ENCODE peak calls at places on chromosomes 7 and 10, in ten cellular contexts. H, F, N, O, A, I, M, C, U and J are unnamed samples.

GRCh38 chr7:137656227-137656849 is 190.4 kb downstream of the DGKI start:
- DNase-seq in H (peak; percentile 44), N (peak; percentile 41), I (peak; percentile 70), M (peak; percentile 91), C (peak; percentile 74), A (peak; percentile 89), F (peak; percentile 81), U (peak; percentile 79), O (peak; percentile 79), J (no peak)

GRCh38 chr7:3179456-3179855 is 121.6 kb upstream of the SDK1 start:
- DNase-seq in M (no peak), H (no peak), I (no peak), F (no peak), O (no peak), U (no peak), A (no peak), N (no peak), C (no peak), J (no peak)

GRCh38 chr10:97961979-97962378 is 68.4 kb downstream of the CRTAC1 start:
- DNase-seq in N (no peak), H (no peak), A (no peak), C (no peak), M (no peak), I (peak; percentile 65), U (no peak), F (peak; percentile 27), O (no peak), J (no peak)

GRCh38 chr10:51895209-51895608 is 195.8 kb upstream of the CSTF2T start:
- DNase-seq in F (no peak), O (peak; percentile 33), A (peak; percentile 69), M (no peak), N (peak; percentile 41), U (no peak), H (peak; percentile 81), C (no peak), I (peak; percentile 38), J (no peak)

GRCh38 chr7:43570688-43571365 is 12.1 kb upstream of the STK17A start:
- DNase-seq in I (no peak), N (no peak), C (no peak), H (peak; percentile 65), A (no peak), U (no peak), O (no peak), F (peak; percentile 54), M (no peak), J (no peak)

GRCh38 chr7:150716939-150717338 is 526 bp downstream of the GIMAP1 start:
- DNase-seq in I (no peak), M (no peak), N (no peak), U (no peak), A (no peak), C (no peak), O (no peak), F (no peak), H (no peak), J (no peak)

GRCh38 chr7:120180221-120180620 is 92.8 kb upstream of the KCND2 start:
- DNase-seq in I (no peak), U (no peak), A (no peak), M (no peak), C (no peak), H (no peak), F (no peak), N (no peak), O (no peak), J (no peak)

GRCh38 chr10:28991738-28992270 is 297.1 kb upstream of the LYZL1 start:
- DNase-seq in O (peak; percentile 32), N (no peak), F (peak; percentile 72), I (peak; percentile 59), A (no peak), M (peak; percentile 88), C (peak; percentile 48), U (peak; percentile 66), H (peak; percentile 31), J (no peak)

GRCh38 chr10:69640196-69640980 is 10.3 kb downstream of the FAM241B start:
- DNase-seq in F (no peak), U (no peak), M (peak; percentile 21), A (peak; percentile 29), I (no peak), O (no peak), N (no peak), H (peak; percentile 80), C (no peak), J (no peak)

GRCh38 chr10:121911421-121911697 is 16.5 kb downstream of the ATE1 start:
- DNase-seq in H (no peak), U (no peak), C (no peak), F (no peak), M (no peak), O (no peak), I (no peak), N (no peak), A (no peak), J (no peak)

GRCh38 chr10:8919291-8919690 is 864.8 kb downstream of the GATA3 start:
- DNase-seq in U (no peak), O (no peak), M (no peak), I (no peak), N (no peak), C (no peak), A (no peak), F (peak; percentile 3), H (peak; percentile 22), J (no peak)

GRCh38 chr7:132355048-132355447 is 221.2 kb downstream of the PLXNA4 start:
- DNase-seq in M (no peak), N (no peak), F (no peak), C (peak; percentile 46), H (no peak), A (no peak), U (no peak), I (no peak), O (no peak), J (no peak)

GRCh38 chr10:110365356-110366143 is 60.8 kb upstream of the SMNDC1 start:
- DNase-seq in I (no peak), H (no peak), N (no peak), M (no peak), F (no peak), A (no peak), C (no peak), U (no peak), O (no peak), J (no peak)

GRCh38 chr10:31081937-31082635 is 50.4 kb upstream of the ZNF438 start:
- DNase-seq in M (no peak), C (no peak), F (no peak), O (no peak), U (peak; percentile 73), N (no peak), I (no peak), H (no peak), A (no peak), J (no peak)

GRCh38 chr10:31087855-31088254 is 56.2 kb upstream of the ZNF438 start:
- DNase-seq in C (no peak), M (no peak), O (no peak), A (no peak), F (no peak), U (peak; percentile 53), H (no peak), I (no peak), N (no peak), J (no peak)

DNA sequence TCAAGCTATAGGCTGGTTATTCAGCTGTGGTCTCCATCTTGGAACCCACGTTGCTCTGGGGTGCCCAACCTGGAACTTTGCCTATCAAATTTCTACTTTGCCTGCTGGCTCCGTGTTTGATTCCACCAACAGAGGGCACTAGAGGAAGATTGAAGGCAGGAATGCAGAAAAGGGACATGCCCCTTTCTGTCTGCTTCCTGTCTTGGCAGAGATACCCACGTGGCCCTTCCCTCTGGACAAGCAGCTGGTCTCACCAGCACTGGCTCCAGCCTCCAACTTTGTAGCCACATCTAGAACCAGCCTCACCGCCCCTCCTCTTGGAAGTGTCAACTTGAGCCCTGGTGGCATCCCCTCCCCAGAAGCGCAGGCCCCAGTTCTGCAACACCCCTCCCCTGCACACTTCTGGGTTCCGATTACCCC is 52.1 kb upstream of the ZNF438 start:
- DNase-seq in O (peak; percentile 51), M (peak; percentile 86), I (peak; percentile 54), C (peak; percentile 47), H (peak; percentile 56), F (peak; percentile 74), N (no peak), A (no peak), U (peak; percentile 53), J (no peak)
- TF ChIP-seq CTCF in O (peak; percentile 31), M (peak; percentile 77), I (peak; percentile 14), C (peak; percentile 58), H (peak; percentile 67), F (peak; percentile 65), N (peak; percentile 38), A (peak; percentile 25), U (peak; percentile 56), J (no peak)

GRCh38 chr7:127348247-127348631 is 44.3 kb downstream of the ZNF800 start:
- DNase-seq in A (no peak), H (no peak), O (no peak), F (no peak), U (no peak), M (no peak), N (no peak), I (no peak), C (no peak), J (no peak)
- H3K4me3 ChIP-seq in A (peak overlapping the region; percentile 37), H (peak overlapping the region; percentile 44), O (peak overlapping the region; percentile 7), F (peak overlapping the region; percentile 37), U (peak overlapping the region; percentile 44), M (peak overlapping the region; percentile 58), N (peak overlapping the region; percentile 60), I (no peak overlapping the region), C (peak overlapping the region; percentile 30), J (peak overlapping the region; percentile 62)

GRCh38 chr7:64619705-64620104 is 46.2 kb upstream of the ZNF107 start:
- DNase-seq in F (no peak), M (no peak), H (no peak), C (no peak), O (no peak), N (no peak), I (no peak), U (no peak), A (no peak), J (no peak)
- H3K9me3 ChIP-seq in F (peaks cover 21% of the 10 kb centered on the region), M (peaks cover 67% of the 10 kb centered on the region), H (peaks cover 8% of the 10 kb centered on the region), C (no peaks in the 10 kb centered on the region), O (peaks cover 36% of the 10 kb centered on the region), N (no peaks in the 10 kb centered on the region), I (no peaks in the 10 kb centered on the region), U (peaks cover 26% of the 10 kb centered on the region), A (no peaks in the 10 kb centered on the region), J (peaks cover 12% of the 10 kb centered on the region)

GRCh38 chr7:115359919-115360318 is 438.0 kb downstream of the MDFIC start:
- DNase-seq in O (no peak), A (no peak), H (no peak), N (no peak), U (no peak), I (no peak), M (no peak), F (no peak), C (no peak), J (no peak)

GRCh38 chr7:115354925-115355324 is 433.0 kb downstream of the MDFIC start:
- DNase-seq in O (no peak), C (no peak), U (no peak), F (no peak), I (no peak), M (no peak), N (no peak), H (no peak), A (no peak), J (no peak)

GRCh38 chr7:115357213-115357999 is 435.5 kb downstream of the MDFIC start:
- DNase-seq in U (no peak), C (no peak), H (no peak), N (no peak), F (no peak), I (no peak), M (no peak), A (no peak), O (no peak), J (no peak)

GRCh38 chr7:115359119-115359518 is 437.2 kb downstream of the MDFIC start:
- DNase-seq in F (no peak), N (no peak), H (no peak), U (no peak), M (no peak), C (no peak), A (no peak), I (no peak), O (no peak), J (no peak)

GRCh38 chr7:115356139-115356746 is 434.3 kb downstream of the MDFIC start:
- DNase-seq in N (no peak), O (no peak), A (no peak), C (no peak), H (no peak), U (peak; percentile 26), M (no peak), F (peak; percentile 48), I (no peak), J (no peak)
- TF ChIP-seq CTCF in N (peak; percentile 23), O (peak; percentile 10), A (no peak), C (peak; percentile 64), H (peak; percentile 54), U (peak; percentile 58), M (peak; percentile 86), F (peak; percentile 46), I (no peak), J (no peak)